ENCODE peak calls at places on chromosomes 2 and 18, in ten cellular contexts. I, F, R, V, M, L, X, H, E and S are unnamed samples.

GRCh38 chr18:70621710-70622109 is 332.9 kb downstream of the SOCS6 start:
- DNase-seq in I (no peak), F (no peak), R (no peak), V (no peak), M (no peak), L (no peak), X (no peak), H (no peak), E (no peak), S (no peak)

GRCh38 chr18:54616220-54616848 is 25.3 kb downstream of the DYNAP start:
- DNase-seq in I (no peak), F (no peak), R (no peak), V (no peak), M (no peak), L (no peak), X (no peak), H (no peak), E (no peak), S (no peak)

GRCh38 chr2:55862269-55862668 is 61.3 kb downstream of the EFEMP1 start:
- DNase-seq in I (no peak), F (no peak), R (no peak), V (no peak), M (peak), L (no peak), X (peak), H (peak), E (peak), S (peak)

GRCh38 chr2:45119855-45120254 is 110.6 kb upstream of the SIX2 start:
- DNase-seq in I (no peak), F (peak), R (no peak), V (no peak), M (peak), L (no peak), X (no peak), H (peak), E (peak), S (peak)

GRCh38 chr18:25349926-25350560 is 1.9 kb downstream of the ZNF521 start:
- DNase-seq in I (peak), F (no peak), R (no peak), V (peak), M (peak), L (no peak), X (peak), H (no peak), E (peak), S (no peak)

GRCh38 chr18:58038063-58038462 is 6.0 kb upstream of the NEDD4L start:
- DNase-seq in I (no peak), F (no peak), R (no peak), V (no peak), M (no peak), L (no peak), X (no peak), H (no peak), E (no peak), S (no peak)

GRCh38 chr2:127051780-127052067 is 55.2 kb downstream of the BIN1 start:
- DNase-seq in I (no peak), F (no peak), R (no peak), V (no peak), M (no peak), L (no peak), X (no peak), H (no peak), E (no peak), S (no peak)

GRCh38 chr18:9210996-9211395 is 74.4 kb downstream of the ANKRD12 start:
- DNase-seq in I (no peak), F (no peak), R (no peak), V (no peak), M (no peak), L (no peak), X (no peak), H (peak), E (no peak), S (no peak)

GRCh38 chr2:219002395-219003266 is 9.4 kb upstream of the CRYBA2 start:
- DNase-seq in I (peak), F (peak), R (peak), V (no peak), M (no peak), L (peak), X (no peak), H (peak), E (peak), S (no peak)

GRCh38 chr2:3557588-3558204 is 437 bp downstream of the RNASEH1 start:
- DNase-seq in I (no peak), F (no peak), R (peak), V (no peak), M (no peak), L (no peak), X (no peak), H (no peak), E (no peak), S (no peak)

GRCh38 chr2:201931955-201932354 is 101.7 kb upstream of the FZD7 start:
- DNase-seq in I (no peak), F (no peak), R (no peak), V (no peak), M (peak), L (no peak), X (no peak), H (no peak), E (peak), S (no peak)

GRCh38 chr2:205218056-205218455 is 464.2 kb upstream of the NRP2 start:
- DNase-seq in I (no peak), F (no peak), R (no peak), V (no peak), M (peak), L (no peak), X (no peak), H (peak), E (peak), S (peak)

GRCh38 chr2:138846216-138846821 is 66.1 kb upstream of the NXPH2 start:
- DNase-seq in I (no peak), F (peak), R (peak), V (no peak), M (peak), L (peak), X (no peak), H (peak), E (peak), S (no peak)

GRCh38 chr18:57792741-57793629 is 10.1 kb downstream of the ATP8B1 start:
- DNase-seq in I (no peak), F (no peak), R (no peak), V (no peak), M (peak), L (no peak), X (no peak), H (peak), E (peak), S (no peak)

GRCh38 chr2:10284108-10284870 is 18.4 kb upstream of the HPCAL1 start:
- DNase-seq in I (no peak), F (no peak), R (no peak), V (peak), M (no peak), L (no peak), X (no peak), H (no peak), E (no peak), S (no peak)

GRCh38 chr2:31347788-31348187 is 66.8 kb downstream of the XDH start:
- DNase-seq in I (no peak), F (no peak), R (no peak), V (no peak), M (peak), L (no peak), X (no peak), H (peak), E (peak), S (peak)

GRCh38 chr2:226600184-226600583 is 199.4 kb downstream of the IRS1 start:
- DNase-seq in I (no peak), F (no peak), R (no peak), V (no peak), M (no peak), L (no peak), X (no peak), H (peak), E (peak), S (no peak)

GRCh38 chr2:171478345-171478744 is 43.9 kb upstream of the CYBRD1 start:
- DNase-seq in I (no peak), F (no peak), R (no peak), V (no peak), M (peak), L (no peak), X (no peak), H (peak), E (no peak), S (no peak)

GRCh38 chr2:171341394-171341793 is 92.4 kb downstream of the METTL8 start:
- DNase-seq in I (no peak), F (no peak), R (no peak), V (no peak), M (no peak), L (no peak), X (no peak), H (no peak), E (no peak), S (no peak)

GRCh38 chr18:37630326-37630725 is 64.7 kb upstream of the CELF4 start:
- DNase-seq in I (no peak), F (no peak), R (no peak), V (no peak), M (no peak), L (no peak), X (no peak), H (no peak), E (no peak), S (no peak)

GRCh38 chr18:28357785-28358401 is 181.0 kb upstream of the CDH2 start:
- DNase-seq in I (no peak), F (no peak), R (peak), V (no peak), M (no peak), L (no peak), X (no peak), H (peak), E (peak), S (no peak)

GRCh38 chr2:16908671-16909070 is 243.0 kb upstream of the CYRIA start:
- DNase-seq in I (no peak), F (no peak), R (no peak), V (no peak), M (no peak), L (no peak), X (no peak), H (peak), E (peak), S (no peak)

GRCh38 chr2:206198677-206199076 is 39.0 kb downstream of the EEF1B2 start:
- DNase-seq in I (no peak), F (no peak), R (no peak), V (no peak), M (peak), L (no peak), X (no peak), H (peak), E (peak), S (peak)